ENCODE peak calls at places on chromosomes 2 and 18, in four cellular contexts. X is uterus, I is IMR-90, T is spleen. L is an unnamed sample.

GRCh38 chr18:12657849-12658829 is at the start of gene SPIRE1:
- DNase-seq in I (peak; percentile 52), T (peak; percentile 88), X (peak; percentile 55), L (peak; percentile 28)

GRCh38 chr2:119409506-119409905 is 22.1 kb upstream of the TMEM37 start:
- DNase-seq in I (no peak), T (no peak), X (no peak), L (no peak)

GRCh38 chr2:42951263-42951938 is 159.0 kb upstream of the HAAO start:
- DNase-seq in X (no peak), I (no peak), T (no peak), L (no peak)

GRCh38 chr2:146370821-146371220 is 1474.0 kb upstream of the ACVR2A start:
- DNase-seq in X (no peak), T (no peak), I (peak; percentile 41), L (no peak)

GRCh38 chr2:219175928-219176817 is 552 bp downstream of the CNPPD1 start:
- DNase-seq in I (peak; percentile 26), X (peak; percentile 52), T (peak; percentile 93), L (peak; percentile 35)

GRCh38 chr2:99659874-99660273 is 170.1 kb upstream of the REV1 start:
- DNase-seq in I (peak; percentile 48), X (peak; percentile 54), T (no peak), L (no peak)

GRCh38 chr2:31980674-31981356 is 30.0 kb downstream of the MEMO1 start:
- DNase-seq in I (peak; percentile 68), X (no peak), T (no peak), L (no peak)

GRCh38 chr18:36316246-36316645 is 18.7 kb downstream of the FHOD3 start:
- DNase-seq in X (no peak), I (no peak), T (no peak), L (no peak)

GRCh38 chr2:19811186-19811585 is 90.6 kb downstream of the TTC32 start:
- DNase-seq in I (no peak), T (no peak), X (no peak), L (no peak)

GRCh38 chr2:177427316-177427715 is 34.7 kb downstream of the AGPS start:
- DNase-seq in I (no peak), X (no peak), T (no peak), L (no peak)

GRCh38 chr18:30492552-30493129 is 549.9 kb downstream of the DSC3 start:
- DNase-seq in T (no peak), I (no peak), X (no peak), L (no peak)

GRCh38 chr2:25042321-25043240 is 705 bp downstream of the EFR3B start:
- DNase-seq in T (no peak), I (peak; percentile 10), X (no peak), L (no peak)

GRCh38 chr2:104889261-104890091 is 35.6 kb downstream of the POU3F3 start:
- DNase-seq in T (no peak), X (no peak), I (no peak), L (no peak)

GRCh38 chr2:161068670-161069069 is 91.6 kb upstream of the TANK start:
- DNase-seq in X (no peak), T (no peak), I (peak; percentile 35), L (no peak)

GRCh38 chr2:73081181-73081671 is 9.7 kb upstream of the SFXN5 start:
- DNase-seq in T (peak; percentile 69), I (no peak), X (no peak), L (no peak)

GRCh38 chr2:186820303-186820702 is 28.7 kb downstream of the ZSWIM2 start:
- DNase-seq in I (peak; percentile 20), X (no peak), T (no peak), L (no peak)

GRCh38 chr2:164651361-164651760 is 30.1 kb upstream of the GRB14 start:
- DNase-seq in I (no peak), X (no peak), T (no peak), L (no peak)

GRCh38 chr18:79784071-79784913 is 13.4 kb upstream of the KCNG2 start:
- DNase-seq in T (peak; percentile 68), I (no peak), X (no peak), L (no peak)

GRCh38 chr18:10122116-10122515 is 208.3 kb downstream of the VAPA start:
- DNase-seq in T (no peak), X (no peak), I (peak; percentile 86), L (no peak)

GRCh38 chr18:51151568-51152511 is 45.6 kb downstream of the MEX3C start:
- DNase-seq in X (no peak), T (peak; percentile 91), I (no peak), L (no peak)

GRCh38 chr2:109055435-109055834 is 66.4 kb upstream of the EDAR start:
- DNase-seq in T (peak; percentile 13), I (no peak), X (no peak), L (no peak)

GRCh38 chr2:5019324-5019723 is 672.9 kb upstream of the SOX11 start:
- DNase-seq in X (no peak), I (no peak), T (no peak), L (no peak)

GRCh38 chr2:159285433-159285832 is 1.1 kb downstream of the WDSUB1 start:
- DNase-seq in X (no peak), I (no peak), T (peak; percentile 79), L (no peak)

GRCh38 chr2:225894240-225894980 is 494.9 kb downstream of the NYAP2 start:
- DNase-seq in T (no peak), X (no peak), I (peak; percentile 78), L (no peak)

GRCh38 chr2:200787351-200788128 is 24.2 kb upstream of the BZW1 start:
- DNase-seq in X (no peak), I (peak; percentile 98), T (no peak), L (no peak)

GRCh38 chr2:157486596-157487270 is 42.8 kb upstream of the CYTIP start:
- DNase-seq in T (no peak), X (no peak), I (peak; percentile 35), L (no peak)

GRCh38 chr18:58335821-58336220 is 291.8 kb downstream of the NEDD4L start:
- DNase-seq in T (no peak), I (no peak), X (no peak), L (no peak)

GRCh38 chr2:158232476-158232875 is 130.8 kb downstream of the UPP2 start:
- DNase-seq in I (no peak), X (no peak), T (no peak), L (no peak)

GRCh38 chr2:239660390-239661228 is 259.8 kb upstream of the HDAC4 start:
- DNase-seq in T (no peak), X (no peak), I (no peak), L (no peak)

GRCh38 chr2:190182071-190182524 is 119.6 kb upstream of the MSTN start:
- DNase-seq in I (no peak), T (no peak), X (no peak), L (no peak)

GRCh38 chr18:55116855-55117254 is 157.6 kb upstream of the CCDC68 start:
- DNase-seq in X (no peak), T (no peak), I (no peak), L (no peak)

GRCh38 chr2:190136259-190136658 is 73.7 kb upstream of the MSTN start:
- DNase-seq in I (no peak), X (no peak), T (no peak), L (no peak)

GRCh38 chr2:236644067-236644466 is 74.4 kb downstream of the ACKR3 start:
- DNase-seq in T (no peak), X (no peak), I (no peak), L (no peak)

GRCh38 chr2:216519154-216519762 is 20.6 kb downstream of the RPL37A start:
- DNase-seq in I (peak; percentile 89), T (no peak), X (peak; percentile 89), L (peak; percentile 70)

GRCh38 chr18:35110554-35111058 is 69.4 kb downstream of the MAPRE2 start:
- DNase-seq in I (peak; percentile 26), X (no peak), T (no peak), L (no peak)

GRCh38 chr2:149686677-149687427 is 99.3 kb upstream of the MMADHC start:
- DNase-seq in T (no peak), X (no peak), I (no peak), L (no peak)

GRCh38 chr2:166239548-166239947 is 111.7 kb upstream of the SCN1A start:
- DNase-seq in I (peak; percentile 96), X (no peak), T (no peak), L (no peak)

DNA sequence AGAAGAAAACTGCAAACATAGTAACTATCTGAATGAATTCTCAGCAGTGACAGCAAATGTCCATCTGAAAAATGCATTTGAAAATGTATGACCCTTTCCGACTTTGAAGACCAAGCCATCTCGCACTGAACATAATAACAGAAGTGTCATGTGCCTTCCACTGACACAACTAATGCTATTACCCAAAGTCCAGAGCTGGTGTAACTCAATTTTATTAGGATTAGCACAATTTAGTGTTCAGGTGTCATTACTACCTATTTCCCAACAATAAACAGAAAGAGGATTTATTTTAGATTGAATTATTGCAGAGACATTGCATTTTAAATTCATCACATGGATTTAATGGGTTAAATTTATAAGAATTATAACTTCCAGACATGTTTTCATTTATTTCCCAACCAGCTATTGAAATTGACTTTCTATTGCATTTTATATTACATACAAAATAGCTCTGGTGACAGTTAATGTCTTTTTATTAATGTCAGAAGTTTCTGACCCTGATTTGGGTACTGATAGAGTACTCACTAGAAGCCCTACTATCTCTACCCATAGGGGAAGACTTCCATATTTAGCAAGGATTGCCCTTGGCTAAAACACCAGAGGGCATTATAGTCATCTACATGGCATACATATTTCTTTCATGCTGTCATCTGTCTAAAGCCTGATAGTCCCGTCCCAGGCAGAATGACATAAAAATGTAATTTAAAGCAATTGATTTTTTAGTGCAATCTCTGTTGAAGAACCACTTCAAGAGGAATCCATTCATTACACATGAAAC is 7.0 kb upstream of the STK39 start:
- DNase-seq in T (no peak), X (no peak), I (peak; percentile 40), L (no peak)
- TF ChIP-seq CTCF in T (no peak), X (no peak), I (peak; percentile 14), L (no peak)

GRCh38 chr2:183038341-183039300 is at the start of gene NCKAP1:
- DNase-seq in I (peak; percentile 70), T (peak; percentile 96), X (peak; percentile 87), L (peak; percentile 89)
- TF ChIP-seq POLR2A in I (no peak), T (peak; percentile 5), X (peak; percentile 35), L (no peak)

GRCh38 chr2:65368464-65368863 is 63.9 kb downstream of the SPRED2 start:
- DNase-seq in I (no peak), X (no peak), T (no peak), L (no peak)

GRCh38 chr2:65364054-65364651 is 68.2 kb downstream of the SPRED2 start:
- DNase-seq in I (no peak), X (no peak), T (no peak), L (no peak)

GRCh38 chr2:65364986-65365733 is 67.2 kb downstream of the SPRED2 start:
- DNase-seq in X (no peak), T (no peak), I (no peak), L (no peak)

GRCh38 chr2:65367517-65367916 is 64.9 kb downstream of the SPRED2 start:
- DNase-seq in X (peak; percentile 60), I (peak; percentile 98), T (no peak), L (peak; percentile 63)

GRCh38 chr2:65366595-65367125 is 65.7 kb downstream of the SPRED2 start:
- DNase-seq in T (no peak), I (peak; percentile 98), X (peak; percentile 59), L (no peak)
- H3K4me1 ChIP-seq in T (peaks cover 34% of the 10 kb centered on the region), I (peaks cover 21% of the 10 kb centered on the region), X (peaks cover 5% of the 10 kb centered on the region), L (no peaks in the 10 kb centered on the region)

DNA sequence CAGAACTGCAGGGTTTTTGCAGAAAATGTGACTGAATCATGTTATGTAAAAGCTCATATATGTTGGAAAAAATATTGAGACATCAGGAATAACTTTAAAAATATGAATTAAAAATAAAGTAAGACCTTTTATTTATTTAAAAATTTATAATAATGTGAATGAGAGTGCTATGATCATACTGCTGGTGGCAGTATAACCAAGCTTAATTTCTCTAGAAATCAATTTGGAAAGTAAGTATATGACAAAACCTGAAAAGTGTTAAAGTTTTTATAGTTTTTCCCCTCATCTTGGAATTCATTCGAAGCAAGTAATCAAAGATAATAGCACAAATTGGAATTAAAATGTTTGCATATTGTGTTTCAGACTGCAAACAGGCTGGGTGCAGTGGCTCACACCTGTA is 7.5 kb downstream of the SLC39A10 start:
- DNase-seq in I (peak; percentile 41), X (no peak), T (no peak), L (no peak)
- TF ChIP-seq CTCF in I (peak; percentile 57), X (no peak), T (no peak), L (no peak)

L was measured in breast epithelium.